ENCODE peak calls at places on chromosome 9, in four cellular contexts. V, Z, D and R are unnamed samples.
A peak's percentile ranks its signal among the peaks of the same experiment; 100 is the strongest.

GRCh38 chr9:79301549-79301948 is 270.2 kb upstream of the TLE4 start:
- DNase-seq in D (no peak), Z (no peak), V (no peak), R (no peak)

GRCh38 chr9:118829334-118829733 is 539.9 kb downstream of the BRINP1 start:
- DNase-seq in Z (no peak), V (no peak), D (peak; percentile 5), R (no peak)

GRCh38 chr9:123400926-123401503 is 45.0 kb downstream of the CRB2 start:
- DNase-seq in V (no peak), Z (no peak), D (no peak), R (no peak)

GRCh38 chr9:34204011-34204635 is 25.3 kb downstream of the UBAP1 start:
- DNase-seq in D (no peak), V (no peak), Z (no peak), R (no peak)

GRCh38 chr9:87392091-87392490 is 105.6 kb upstream of the DAPK1 start:
- DNase-seq in D (no peak), V (no peak), Z (no peak), R (no peak)

GRCh38 chr9:127503947-127504886 is 52.9 kb downstream of the LRSAM1 start:
- DNase-seq in V (peak; percentile 82), Z (no peak), D (peak; percentile 86), R (peak; percentile 48)

GRCh38 chr9:21994526-21994995 is at the start of gene CDKN2B-AS1:
- DNase-seq in V (peak; percentile 76), Z (no peak), D (peak; percentile 85), R (no peak)

GRCh38 chr9:77649109-77649812 is 1.1 kb upstream of the GNA14 start:
- DNase-seq in Z (no peak), D (peak; percentile 35), V (no peak), R (peak; percentile 17)

GRCh38 chr9:86176468-86176867 is 77.1 kb upstream of the GOLM1 start:
- DNase-seq in V (no peak), D (peak; percentile 80), Z (no peak), R (no peak)

GRCh38 chr9:89929721-89930480 is 325.1 kb downstream of the GADD45G start:
- DNase-seq in D (peak; percentile 62), Z (no peak), V (peak; percentile 24), R (no peak)

GRCh38 chr9:8143677-8144076 is 344.1 kb upstream of the DMAC1 start:
- DNase-seq in V (no peak), D (no peak), Z (no peak), R (no peak)

GRCh38 chr9:127723450-127723849 is 7.6 kb downstream of the TTC16 start:
- DNase-seq in D (no peak), Z (no peak), V (peak; percentile 66), R (no peak)

GRCh38 chr9:82492274-82492673 is 503.7 kb downstream of the SPATA31D1 start:
- DNase-seq in Z (no peak), D (no peak), V (no peak), R (no peak)

GRCh38 chr9:37163299-37163698 is 42.9 kb downstream of the ZCCHC7 start:
- DNase-seq in V (no peak), D (no peak), Z (no peak), R (no peak)

GRCh38 chr9:136493567-136493971 is 10.7 kb upstream of the SEC16A start:
- DNase-seq in Z (no peak), V (no peak), D (no peak), R (no peak)
- TF ChIP-seq RCOR1 in Z (no peak), V (no peak), D (no peak), R (no peak)

GRCh38 chr9:93657331-93658111 is 81.1 kb downstream of the PHF2 start:
- DNase-seq in Z (no peak), D (no peak), V (no peak), R (no peak)
- TF ChIP-seq RCOR1 in Z (no peak), D (no peak), V (no peak), R (no peak)

DNA sequence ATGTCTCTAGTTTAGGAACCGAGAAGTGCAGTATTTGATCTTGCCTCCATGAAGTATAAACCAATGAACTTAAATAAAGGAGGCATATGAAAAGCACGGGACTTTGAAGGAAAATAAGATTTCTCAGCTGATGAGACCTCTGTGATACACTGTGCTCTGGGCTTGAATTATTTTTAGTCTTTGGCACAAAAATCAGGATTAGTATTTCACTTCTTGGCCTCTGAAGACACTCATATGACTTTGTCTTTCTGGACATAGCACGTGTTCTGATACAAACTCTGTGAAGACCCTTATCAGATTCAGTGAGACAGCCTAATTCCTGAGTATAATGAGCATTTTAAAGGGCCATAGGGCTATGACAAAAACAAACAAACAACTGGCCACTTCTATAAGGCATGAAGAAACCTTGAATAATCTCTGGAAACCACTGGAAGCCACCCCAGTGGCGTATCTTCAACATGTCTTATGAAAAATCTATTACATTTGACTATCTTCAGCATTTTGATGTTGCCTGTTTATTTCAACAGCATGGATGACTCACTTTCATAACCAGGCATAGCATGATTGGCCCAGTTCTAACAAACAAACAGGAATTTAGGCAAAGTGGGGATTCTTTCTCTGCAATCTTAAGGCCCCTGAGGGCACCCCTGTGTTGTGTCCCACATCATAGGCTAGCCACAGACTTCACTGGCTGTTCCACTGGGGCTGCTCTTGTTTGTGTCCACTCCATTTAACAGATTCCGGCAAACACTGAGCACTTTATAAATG is 90.3 kb upstream of the ZNF462 start:
- DNase-seq in D (no peak), Z (no peak), V (no peak), R (no peak)
- TF ChIP-seq RCOR1 in D (no peak), Z (no peak), V (no peak), R (no peak)

GRCh38 chr9:130446111-130446861 is 1.5 kb downstream of the ASS1 start:
- DNase-seq in Z (no peak), D (peak; percentile 81), V (peak; percentile 94), R (no peak)
- TF ChIP-seq RCOR1 in Z (no peak), D (no peak), V (no peak), R (no peak)

DNA sequence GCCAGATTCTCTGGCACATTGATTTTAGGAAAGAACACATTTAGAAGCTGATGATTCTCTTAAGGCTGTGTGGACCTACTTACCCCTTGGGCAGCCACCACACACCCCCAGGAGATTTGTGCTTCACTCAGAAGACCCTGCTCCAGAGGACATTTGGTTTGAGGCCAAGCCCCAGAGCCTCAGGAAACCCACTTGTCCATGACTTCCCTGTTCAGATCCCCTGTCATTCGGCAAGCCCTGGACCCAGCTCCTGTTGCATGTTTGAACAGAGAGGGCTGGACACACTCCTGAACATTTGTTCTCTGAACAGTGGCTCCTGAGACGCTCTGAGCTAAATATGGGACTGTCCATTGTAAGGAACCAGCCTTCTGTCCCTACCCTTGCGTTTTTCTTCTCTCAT is 82.1 kb downstream of the AMBP start:
- DNase-seq in Z (no peak), D (no peak), V (no peak), R (no peak)
- TF ChIP-seq RCOR1 in Z (no peak), D (no peak), V (no peak), R (no peak)

GRCh38 chr9:120869360-120869687 is 7.7 kb downstream of the PHF19 start:
- DNase-seq in D (no peak), V (no peak), Z (no peak), R (no peak)

GRCh38 chr9:120870206-120870605 is 6.8 kb downstream of the PHF19 start:
- DNase-seq in D (no peak), V (no peak), Z (no peak), R (no peak)

GRCh38 chr9:120868676-120869359 is 8.2 kb downstream of the PHF19 start:
- DNase-seq in V (peak; percentile 84), D (peak; percentile 88), Z (peak; percentile 77), R (peak; percentile 98)

GRCh38 chr9:120868339-120868675 is 8.7 kb downstream of the PHF19 start:
- DNase-seq in Z (no peak), V (peak; percentile 59), D (no peak), R (no peak)

DNA sequence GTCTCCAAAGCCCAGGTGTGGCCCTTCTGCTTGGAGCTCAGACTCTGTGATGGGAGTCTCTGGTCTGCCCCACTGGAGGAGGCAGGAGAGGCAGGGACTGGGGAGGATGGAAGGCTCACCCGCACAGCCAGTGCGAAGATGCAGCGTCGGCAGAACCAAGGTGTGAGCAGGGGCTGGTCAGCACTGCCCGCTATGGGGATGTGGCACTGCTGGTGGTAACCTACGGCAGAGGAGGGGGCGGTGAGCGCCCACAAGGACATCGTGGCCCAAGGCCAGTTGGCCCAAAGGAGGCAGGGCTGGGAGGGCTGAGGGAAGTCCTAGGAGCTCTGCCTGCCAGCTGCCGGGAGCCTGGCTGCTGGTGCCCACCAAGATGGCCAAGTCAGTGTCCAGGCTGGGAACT is 7.3 kb downstream of the PHF19 start:
- DNase-seq in D (no peak), V (no peak), Z (no peak), R (no peak)
- TF ChIP-seq RCOR1 in D (no peak), V (no peak), Z (no peak), R (no peak)

GRCh38 chr9:132348676-132349075 is 6.1 kb downstream of the SETX start:
- DNase-seq in Z (no peak), D (no peak), V (no peak), R (no peak)

GRCh38 chr9:132354645-132355355 is at the start of gene SETX:
- DNase-seq in D (peak; percentile 99), V (peak; percentile 96), Z (peak; percentile 85), R (peak; percentile 97)

GRCh38 chr9:132351404-132352050 is 3.3 kb downstream of the SETX start:
- DNase-seq in D (no peak), Z (no peak), V (no peak), R (no peak)

GRCh38 chr9:132346177-132346576 is 8.6 kb downstream of the SETX start:
- DNase-seq in V (no peak), D (no peak), Z (no peak), R (no peak)

DNA sequence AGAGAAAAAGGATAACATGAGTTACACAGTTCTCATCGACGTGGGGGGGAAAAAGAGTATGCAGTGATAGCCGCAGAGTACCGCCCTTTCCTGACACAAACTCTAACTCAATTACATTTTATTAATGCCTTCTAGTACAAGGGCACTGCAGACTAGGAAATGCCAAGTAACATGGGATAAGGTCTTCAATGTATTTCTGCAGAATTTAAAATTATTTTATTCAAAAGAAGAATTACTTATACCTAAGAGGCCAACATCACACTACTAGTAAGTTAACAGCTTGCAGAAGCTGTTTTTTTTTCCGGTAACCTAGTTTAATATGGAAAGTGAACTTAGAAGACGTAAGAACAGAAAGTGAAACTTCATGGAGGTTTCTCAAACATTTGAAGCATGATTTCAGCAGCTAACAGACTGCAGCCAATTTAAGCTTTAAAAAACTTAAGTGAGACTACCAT is 3.9 kb downstream of the SETX start:
- DNase-seq in Z (no peak), V (peak; percentile 6), D (no peak), R (no peak)
- TF ChIP-seq RCOR1 in Z (no peak), V (no peak), D (no peak), R (no peak)

DNA sequence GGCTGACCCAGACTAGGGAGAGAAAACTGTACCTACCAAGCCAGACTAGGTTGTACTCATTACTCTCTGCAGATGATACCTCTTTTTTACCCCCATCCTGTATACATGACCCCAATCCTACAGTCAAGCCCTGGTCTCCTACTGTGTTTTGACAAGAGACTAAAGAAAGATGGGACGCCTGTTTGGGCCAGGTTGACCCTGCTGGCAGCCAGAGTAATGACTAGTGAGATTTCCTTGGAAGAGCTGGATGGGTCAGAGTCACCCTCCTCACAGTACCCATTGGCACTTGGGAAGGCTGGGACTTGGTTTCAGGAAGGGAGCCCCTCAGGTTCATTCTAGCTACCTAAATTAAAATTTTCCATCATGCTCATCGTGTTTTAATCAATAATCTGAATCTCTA is 89.7 kb upstream of the NR4A3 start:
- DNase-seq in Z (no peak), V (no peak), D (no peak), R (no peak)
- TF ChIP-seq RCOR1 in Z (no peak), V (no peak), D (no peak), R (no peak)